ENCODE peak calls at places on chromosome 9, in nine cellular contexts. F is CD8-positive, alpha-beta memory T cell; Y is Ammon's horn; T is brain pericyte; U is iris pigment epithelial cell; M is M059J; K is progenitor cell of endocrine pancreas; O is ACHN; P is stimulated activated CD4-positive, alpha-beta T cell treated with anti-CD3 and anti-CD28 coated beads, Interleukin-1b, Interleukin-23, amount 100 ng/mL, for 24 hours. L is an unnamed sample.

GRCh38 chr9:92719028-92719647 is 45.5 kb downstream of the BICD2 start:
- DNase-seq in F (no peak), Y (no peak), T (no peak), U (no peak), M (no peak), K (no peak), O (no peak), P (no peak), L (no peak)

GRCh38 chr9:3783156-3783555 is 257.4 kb upstream of the RFX3 start:
- DNase-seq in F (no peak), Y (no peak), T (no peak), U (peak), M (no peak), K (no peak), O (no peak), P (no peak), L (no peak)

GRCh38 chr9:17219261-17219660 is 84.4 kb downstream of the CNTLN start:
- DNase-seq in F (no peak), Y (no peak), T (no peak), U (peak), M (no peak), K (no peak), O (peak), P (no peak), L (peak)

GRCh38 chr9:27726244-27727141 is 153.2 kb upstream of the C9orf72 start:
- DNase-seq in F (no peak), Y (peak), T (peak), U (peak), M (peak), K (peak), O (peak), P (peak), L (peak)

GRCh38 chr9:132242621-132243155 is 80.8 kb downstream of the NTNG2 start:
- DNase-seq in F (no peak), Y (no peak), T (no peak), U (no peak), M (no peak), K (no peak), O (no peak), P (no peak), L (no peak)

GRCh38 chr9:89440951-89441654 is 56.8 kb downstream of the SEMA4D start:
- DNase-seq in F (no peak), Y (no peak), T (no peak), U (no peak), M (no peak), K (no peak), O (no peak), P (no peak), L (no peak)

GRCh38 chr9:21728781-21729180 is 73.7 kb upstream of the MTAP start:
- DNase-seq in F (no peak), Y (no peak), T (no peak), U (peak), M (peak), K (no peak), O (no peak), P (no peak), L (peak)

GRCh38 chr9:136625101-136626065 is 37.3 kb upstream of the EGFL7 start:
- DNase-seq in F (no peak), Y (peak), T (peak), U (peak), M (peak), K (no peak), O (peak), P (no peak), L (peak)

GRCh38 chr9:19748278-19749126 is 40.3 kb downstream of the SLC24A2 start:
- DNase-seq in F (no peak), Y (no peak), T (no peak), U (peak), M (peak), K (no peak), O (peak), P (no peak), L (peak)

GRCh38 chr9:95499847-95500246 is 16.9 kb downstream of the PTCH1 start:
- DNase-seq in F (no peak), Y (no peak), T (no peak), U (peak), M (peak), K (no peak), O (no peak), P (no peak), L (peak)

GRCh38 chr9:120312031-120312430 is 267.9 kb downstream of the CDK5RAP2 start:
- DNase-seq in F (no peak), Y (no peak), T (no peak), U (no peak), M (no peak), K (no peak), O (no peak), P (no peak), L (no peak)

GRCh38 chr9:129209580-129209979 is 31.5 kb upstream of the IER5L start:
- DNase-seq in F (no peak), Y (no peak), T (no peak), U (no peak), M (no peak), K (no peak), O (no peak), P (no peak), L (no peak)

GRCh38 chr9:33233659-33234335 is 6.2 kb upstream of the SPINK4 start:
- DNase-seq in F (no peak), Y (no peak), T (peak), U (peak), M (peak), K (no peak), O (peak), P (no peak), L (peak)

GRCh38 chr9:14246951-14247350 is 67.0 kb downstream of the NFIB start:
- DNase-seq in F (no peak), Y (no peak), T (no peak), U (peak), M (peak), K (no peak), O (no peak), P (no peak), L (no peak)

GRCh38 chr9:79764377-79764776 is 192.6 kb downstream of the TLE4 start:
- DNase-seq in F (no peak), Y (peak), T (peak), U (peak), M (peak), K (no peak), O (peak), P (no peak), L (peak)

GRCh38 chr9:15999422-16000339 is 446.8 kb downstream of the CCDC171 start:
- DNase-seq in F (no peak), Y (no peak), T (peak), U (peak), M (peak), K (no peak), O (peak), P (no peak), L (peak)

GRCh38 chr9:31166516-31166915 is 1217.9 kb upstream of the ACO1 start:
- DNase-seq in F (no peak), Y (no peak), T (no peak), U (no peak), M (no peak), K (no peak), O (no peak), P (no peak), L (no peak)

GRCh38 chr9:21750021-21750735 is 52.3 kb upstream of the MTAP start:
- DNase-seq in F (no peak), Y (no peak), T (no peak), U (peak), M (peak), K (no peak), O (no peak), P (no peak), L (peak)

GRCh38 chr9:12091865-12092527 is 601.2 kb upstream of the TYRP1 start:
- DNase-seq in F (no peak), Y (no peak), T (no peak), U (no peak), M (no peak), K (no peak), O (no peak), P (no peak), L (no peak)

GRCh38 chr9:80125731-80126264 is 554.0 kb downstream of the TLE4 start:
- DNase-seq in F (no peak), Y (no peak), T (no peak), U (no peak), M (peak), K (no peak), O (no peak), P (no peak), L (no peak)

GRCh38 chr9:131008909-131009618 is at the start of gene LAMC3:
- DNase-seq in F (no peak), Y (no peak), T (no peak), U (no peak), M (no peak), K (no peak), O (peak), P (no peak), L (no peak)

GRCh38 chr9:114250235-114250568 is 72.7 kb upstream of the ORM1 start:
- DNase-seq in F (no peak), Y (peak), T (peak), U (peak), M (peak), K (no peak), O (no peak), P (no peak), L (peak)

GRCh38 chr9:73050062-73050814 is 97.4 kb upstream of the ALDH1A1 start:
- DNase-seq in F (no peak), Y (no peak), T (no peak), U (peak), M (peak), K (no peak), O (no peak), P (no peak), L (peak)

GRCh38 chr9:135944444-135945252 is 16.5 kb downstream of the UBAC1 start:
- DNase-seq in F (no peak), Y (no peak), T (no peak), U (no peak), M (no peak), K (no peak), O (no peak), P (no peak), L (no peak)

GRCh38 chr9:135181336-135181735 is 93.9 kb downstream of the OLFM1 start:
- DNase-seq in F (no peak), Y (peak), T (no peak), U (no peak), M (no peak), K (no peak), O (no peak), P (no peak), L (no peak)

GRCh38 chr9:113484258-113484730 is 20.8 kb downstream of the RGS3 start:
- DNase-seq in F (no peak), Y (no peak), T (no peak), U (no peak), M (peak), K (no peak), O (no peak), P (no peak), L (no peak)

GRCh38 chr9:126505697-126506346 is 107.9 kb upstream of the LMX1B start:
- DNase-seq in F (no peak), Y (no peak), T (no peak), U (no peak), M (no peak), K (no peak), O (no peak), P (no peak), L (no peak)

GRCh38 chr9:109458453-109459211 is 39.5 kb downstream of the PTPN3 start:
- DNase-seq in F (no peak), Y (no peak), T (no peak), U (peak), M (no peak), K (no peak), O (no peak), P (no peak), L (no peak)

GRCh38 chr9:92763721-92764380 is 782 bp downstream of the BICD2 start:
- DNase-seq in F (peak), Y (no peak), T (no peak), U (peak), M (peak), K (no peak), O (peak), P (no peak), L (no peak)

GRCh38 chr9:91421987-91422765 is 1.5 kb downstream of the NFIL3 start:
- DNase-seq in F (no peak), Y (peak), T (no peak), U (peak), M (peak), K (no peak), O (peak), P (no peak), L (peak)

GRCh38 chr9:107675476-107676264 is 186.1 kb upstream of the KLF4 start:
- DNase-seq in F (no peak), Y (no peak), T (no peak), U (no peak), M (peak), K (no peak), O (no peak), P (no peak), L (no peak)

GRCh38 chr9:89695441-89695891 is 90.7 kb downstream of the GADD45G start:
- DNase-seq in F (no peak), Y (no peak), T (no peak), U (no peak), M (no peak), K (no peak), O (no peak), P (no peak), L (no peak)

GRCh38 chr9:114507726-114508125 is 2.5 kb upstream of the WHRN start:
- DNase-seq in F (no peak), Y (peak), T (no peak), U (peak), M (no peak), K (no peak), O (peak), P (no peak), L (peak)

GRCh38 chr9:95495529-95495928 is 21.2 kb downstream of the PTCH1 start:
- DNase-seq in F (no peak), Y (no peak), T (no peak), U (no peak), M (no peak), K (no peak), O (no peak), P (no peak), L (no peak)